ENCODE peak calls at places on chromosomes 12 and 14, in five cellular contexts. H is anterior cingulate cortex, Y is Calu3, P is HS-5, A is ovary. L is an unnamed sample.

GRCh38 chr12:9405861-9406563 is 197.8 kb upstream of the PZP start:
- DNase-seq in H (no peak), Y (no peak), P (no peak), A (no peak), L (no peak)

GRCh38 chr14:34718750-34719304 is 4.4 kb upstream of the CFL2 start:
- DNase-seq in H (no peak), Y (no peak), P (peak), A (no peak), L (no peak)

GRCh38 chr12:80419660-80420059 is 24.4 kb upstream of the PTPRQ start:
- DNase-seq in H (no peak), Y (no peak), P (no peak), A (no peak), L (no peak)

GRCh38 chr12:21881950-21882349 is 59.3 kb downstream of the ABCC9 start:
- DNase-seq in H (peak), Y (no peak), P (no peak), A (peak), L (no peak)

GRCh38 chr14:20262642-20263128 is 23.6 kb downstream of the OR11H4 start:
- DNase-seq in H (no peak), Y (no peak), P (peak), A (no peak), L (no peak)

GRCh38 chr14:99549684-99550083 is 54.3 kb downstream of the CCDC85C start:
- DNase-seq in H (no peak), Y (no peak), P (no peak), A (no peak), L (no peak)

GRCh38 chr14:39097159-39097558 is 5.9 kb downstream of the SEC23A start:
- DNase-seq in H (no peak), Y (no peak), P (no peak), A (no peak), L (no peak)

GRCh38 chr14:106556665-106557289 is 1030.4 kb downstream of the TMEM121 start:
- DNase-seq in H (no peak), Y (peak), P (no peak), A (no peak), L (peak)

GRCh38 chr14:74604896-74605295 is 7.1 kb downstream of the LTBP2 start:
- DNase-seq in H (no peak), Y (no peak), P (no peak), A (no peak), L (no peak)

GRCh38 chr12:53572134-53572758 is 53.9 kb downstream of the ATF7 start:
- DNase-seq in H (no peak), Y (no peak), P (no peak), A (no peak), L (no peak)

L was measured in stomach.